ENCODE peak calls at places on chromosomes 1 and 21, in eight cellular contexts. Y is GM13976; T is left lobe of liver; K is kidney; U is stimulated activated CD4-positive, alpha-beta T cell treated with anti-CD3 and anti-CD28 coated beads, TNF-alpha, amount 100 ng/mL, for 48 hours; H is NCI-H1105 treated with DMSO at 0.1 percent for 48 hours; C is activated CD4-positive, alpha-beta T cell treated with anti-CD3 and anti-CD28 coated beads for 48 hours; J is LoVo. N is an unnamed sample.

GRCh38 chr1:16371725-16372124 is 4.7 kb downstream of the SZRD1 start:
- DNase-seq in Y (no peak), T (no peak), K (no peak), U (no peak), H (no peak), C (no peak), J (no peak), N (no peak)

GRCh38 chr1:34983700-34984355 is 1.3 kb downstream of the TMEM35B start:
- DNase-seq in Y (no peak), T (no peak), K (no peak), U (no peak), H (no peak), C (no peak), J (no peak), N (no peak)

GRCh38 chr21:44926364-44927101 is 5.8 kb upstream of the ITGB2 start:
- DNase-seq in Y (no peak), T (no peak), K (peak), U (no peak), H (no peak), C (peak), J (no peak), N (peak)

GRCh38 chr1:24161270-24161669 is 18.3 kb upstream of the IL22RA1 start:
- DNase-seq in Y (no peak), T (no peak), K (peak), U (no peak), H (no peak), C (no peak), J (no peak), N (no peak)

GRCh38 chr1:240612811-240613210 is 856 bp upstream of the GREM2 start:
- DNase-seq in Y (no peak), T (peak), K (no peak), U (no peak), H (no peak), C (no peak), J (no peak), N (no peak)

GRCh38 chr1:29213055-29213454 is 17.7 kb downstream of the MECR start:
- DNase-seq in Y (no peak), T (no peak), K (no peak), U (no peak), H (peak), C (no peak), J (no peak), N (no peak)

GRCh38 chr1:25030674-25031589 is 100.9 kb upstream of the RUNX3 start:
- DNase-seq in Y (peak), T (no peak), K (peak), U (no peak), H (no peak), C (peak), J (no peak), N (no peak)

GRCh38 chr1:163085041-163085903 is 16.1 kb downstream of the RGS4 start:
- DNase-seq in Y (no peak), T (no peak), K (no peak), U (no peak), H (peak), C (no peak), J (no peak), N (no peak)

GRCh38 chr1:6484826-6485139 is 6.7 kb downstream of the PLEKHG5 start:
- DNase-seq in Y (no peak), T (no peak), K (no peak), U (no peak), H (no peak), C (no peak), J (no peak), N (no peak)

GRCh38 chr1:194227157-194227556 is 1040.7 kb upstream of the B3GALT2 start:
- DNase-seq in Y (no peak), T (no peak), K (no peak), U (no peak), H (no peak), C (no peak), J (no peak), N (no peak)

GRCh38 chr1:14482784-14483183 is 115.7 kb upstream of the KAZN start:
- DNase-seq in Y (no peak), T (no peak), K (no peak), U (no peak), H (no peak), C (no peak), J (no peak), N (no peak)

GRCh38 chr1:205375816-205376545 is 19.3 kb upstream of the KLHDC8A start:
- DNase-seq in Y (no peak), T (no peak), K (no peak), U (no peak), H (peak), C (no peak), J (no peak), N (no peak)

GRCh38 chr1:41587791-41588190 is 103.3 kb upstream of the EDN2 start:
- DNase-seq in Y (no peak), T (no peak), K (no peak), U (no peak), H (no peak), C (no peak), J (no peak), N (no peak)

GRCh38 chr1:237684236-237684635 is 206.5 kb downstream of the ZP4 start:
- DNase-seq in Y (no peak), T (no peak), K (no peak), U (no peak), H (no peak), C (no peak), J (no peak), N (no peak)

GRCh38 chr1:108644984-108645383 is 15.9 kb downstream of the HENMT1 start:
- DNase-seq in Y (no peak), T (no peak), K (no peak), U (no peak), H (no peak), C (peak), J (no peak), N (peak)

GRCh38 chr1:53350853-53351767 is 23.2 kb upstream of the LRP8 start:
- DNase-seq in Y (no peak), T (peak), K (peak), U (no peak), H (no peak), C (no peak), J (no peak), N (no peak)

GRCh38 chr1:38817958-38818705 is 41.4 kb downstream of the RRAGC start:
- DNase-seq in Y (peak), T (no peak), K (no peak), U (peak), H (peak), C (peak), J (peak), N (peak)

GRCh38 chr1:151934048-151934493 is 24.8 kb upstream of the THEM4 start:
- DNase-seq in Y (peak), T (no peak), K (no peak), U (peak), H (peak), C (peak), J (peak), N (peak)

N was measured in GDM1.